ENCODE peak calls at places on chromosomes 11 and 22, in nine cellular contexts. One of them, this sample, is unnamed.

GRCh38 chr11:6099577-6099976 is 7.9 kb upstream of the OR56B4 start:
- DNase-seq in GM12878: no peak
- DNase-seq in sigmoid colon: no peak
- DNase-seq in spleen: no peak
- DNase-seq in adrenal gland: no peak
- DNase-seq in Peyer's patch: no peak
- DNase-seq in lower leg skin: no peak
- DNase-seq in A549: no peak
- DNase-seq in IMR-90: no peak
- DNase-seq in this sample: no peak

GRCh38 chr11:100825610-100826009 is 138.5 kb downstream of the ARHGAP42 start:
- DNase-seq in A549: no peak
- DNase-seq in GM12878: no peak
- DNase-seq in adrenal gland: no peak
- DNase-seq in spleen: no peak
- DNase-seq in lower leg skin: no peak
- DNase-seq in Peyer's patch: no peak
- DNase-seq in IMR-90: no peak
- DNase-seq in sigmoid colon: no peak
- DNase-seq in this sample: no peak

GRCh38 chr22:28629420-28630184 is 50.0 kb downstream of the TTC28 start:
- DNase-seq in A549: peak
- DNase-seq in adrenal gland: no peak
- DNase-seq in spleen: no peak
- DNase-seq in Peyer's patch: no peak
- DNase-seq in sigmoid colon: no peak
- DNase-seq in GM12878: no peak
- DNase-seq in IMR-90: peak
- DNase-seq in lower leg skin: no peak
- DNase-seq in this sample: no peak

GRCh38 chr11:17383466-17383865 is 5.0 kb downstream of the KCNJ11 start:
- DNase-seq in spleen: no peak
- DNase-seq in IMR-90: peak
- DNase-seq in adrenal gland: no peak
- DNase-seq in GM12878: no peak
- DNase-seq in sigmoid colon: no peak
- DNase-seq in lower leg skin: no peak
- DNase-seq in Peyer's patch: no peak
- DNase-seq in A549: no peak
- DNase-seq in this sample: no peak

GRCh38 chr22:50030315-50031188 is 18.0 kb upstream of the IL17REL start:
- DNase-seq in sigmoid colon: peak
- DNase-seq in adrenal gland: peak
- DNase-seq in A549: peak
- DNase-seq in lower leg skin: peak
- DNase-seq in IMR-90: peak
- DNase-seq in GM12878: no peak
- DNase-seq in spleen: peak
- DNase-seq in Peyer's patch: peak
- DNase-seq in this sample: peak

GRCh38 chr22:22787805-22788459 is 99.7 kb upstream of the IGLL5 start:
- DNase-seq in lower leg skin: no peak
- DNase-seq in sigmoid colon: no peak
- DNase-seq in GM12878: no peak
- DNase-seq in A549: peak
- DNase-seq in Peyer's patch: peak
- DNase-seq in adrenal gland: peak
- DNase-seq in spleen: peak
- DNase-seq in IMR-90: peak
- DNase-seq in this sample: peak

GRCh38 chr11:40186401-40187091 is 1272.9 kb downstream of the LRRC4C start:
- DNase-seq in sigmoid colon: no peak
- DNase-seq in adrenal gland: no peak
- DNase-seq in A549: no peak
- DNase-seq in IMR-90: no peak
- DNase-seq in Peyer's patch: no peak
- DNase-seq in spleen: no peak
- DNase-seq in GM12878: no peak
- DNase-seq in lower leg skin: no peak
- DNase-seq in this sample: no peak

GRCh38 chr11:111603633-111604130 is 1.4 kb downstream of the SIK2 start:
- DNase-seq in adrenal gland: no peak
- DNase-seq in Peyer's patch: no peak
- DNase-seq in GM12878: no peak
- DNase-seq in IMR-90: no peak
- DNase-seq in A549: no peak
- DNase-seq in spleen: no peak
- DNase-seq in sigmoid colon: no peak
- DNase-seq in lower leg skin: no peak
- DNase-seq in this sample: no peak

GRCh38 chr22:22506736-22507135 is 1.8 kb downstream of the ZNF280B start:
- DNase-seq in lower leg skin: no peak
- DNase-seq in GM12878: no peak
- DNase-seq in adrenal gland: no peak
- DNase-seq in spleen: no peak
- DNase-seq in A549: no peak
- DNase-seq in Peyer's patch: no peak
- DNase-seq in IMR-90: no peak
- DNase-seq in sigmoid colon: no peak
- DNase-seq in this sample: no peak

GRCh38 chr11:26467506-26467905 is 104.6 kb downstream of the MUC15 start:
- DNase-seq in GM12878: no peak
- DNase-seq in adrenal gland: no peak
- DNase-seq in spleen: no peak
- DNase-seq in sigmoid colon: no peak
- DNase-seq in Peyer's patch: no peak
- DNase-seq in lower leg skin: no peak
- DNase-seq in A549: no peak
- DNase-seq in IMR-90: no peak
- DNase-seq in this sample: no peak

GRCh38 chr11:65560555-65561418 is 2.6 kb upstream of the LTBP3 start:
- DNase-seq in sigmoid colon: peak
- DNase-seq in IMR-90: peak
- DNase-seq in A549: peak
- DNase-seq in spleen: no peak
- DNase-seq in GM12878: no peak
- DNase-seq in Peyer's patch: no peak
- DNase-seq in adrenal gland: peak
- DNase-seq in lower leg skin: no peak
- DNase-seq in this sample: peak

GRCh38 chr11:13082588-13082987 is 73.5 kb downstream of the RASSF10 start:
- DNase-seq in IMR-90: no peak
- DNase-seq in sigmoid colon: no peak
- DNase-seq in adrenal gland: no peak
- DNase-seq in GM12878: no peak
- DNase-seq in Peyer's patch: no peak
- DNase-seq in spleen: no peak
- DNase-seq in lower leg skin: no peak
- DNase-seq in A549: no peak
- DNase-seq in this sample: no peak

GRCh38 chr11:35158371-35159081 is 19.6 kb downstream of the CD44 start:
- DNase-seq in adrenal gland: no peak
- DNase-seq in sigmoid colon: peak
- DNase-seq in IMR-90: no peak
- DNase-seq in Peyer's patch: no peak
- DNase-seq in GM12878: no peak
- DNase-seq in A549: no peak
- DNase-seq in lower leg skin: peak
- DNase-seq in spleen: no peak
- DNase-seq in this sample: peak

DNA sequence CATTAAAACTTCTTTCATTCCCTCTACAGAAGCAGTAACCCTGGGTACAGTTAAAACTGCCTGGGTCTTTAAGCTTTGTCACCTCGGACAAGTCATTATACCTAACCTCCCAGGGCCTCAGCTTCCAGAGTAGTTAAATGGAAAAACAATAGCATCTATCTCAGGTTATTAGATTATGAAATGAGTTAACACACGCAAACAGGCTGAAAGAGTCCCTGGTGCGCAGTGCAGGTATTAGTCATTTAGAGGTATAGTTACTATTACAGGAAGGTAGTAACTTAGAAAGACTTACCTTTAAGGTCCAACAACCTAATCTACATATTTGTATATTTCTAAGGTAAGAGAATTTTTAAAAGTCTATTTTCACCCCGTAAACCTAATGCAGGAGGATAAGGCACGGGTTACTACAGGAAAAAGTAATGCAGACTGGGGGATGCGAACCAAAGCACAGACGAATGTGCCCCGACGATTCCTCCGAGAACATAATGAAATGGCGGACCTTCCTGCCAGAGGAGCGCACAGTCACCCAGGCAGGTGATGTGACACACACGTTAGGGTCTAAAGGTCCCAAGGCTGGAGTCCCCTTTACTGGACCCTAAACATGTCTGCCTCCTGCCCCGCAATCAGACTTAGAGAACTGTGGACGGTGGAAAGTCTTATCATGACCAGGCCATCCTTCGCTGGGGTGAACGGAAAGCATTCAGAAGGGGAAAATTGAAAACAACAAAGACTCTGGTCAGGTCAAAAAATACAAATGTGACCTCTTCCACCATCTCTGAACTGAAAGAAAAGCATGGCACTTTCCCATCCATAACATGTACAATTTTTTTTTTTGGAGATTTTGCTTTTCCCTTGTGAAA is 1.3 kb downstream of the NAP1L4 start:
- DNase-seq in adrenal gland: peak
- DNase-seq in IMR-90: no peak
- DNase-seq in Peyer's patch: peak
- DNase-seq in sigmoid colon: no peak
- DNase-seq in lower leg skin: no peak
- DNase-seq in GM12878: no peak
- DNase-seq in A549: peak
- DNase-seq in spleen: no peak
- DNase-seq in this sample: no peak
- TF ChIP-seq POLR2A in adrenal gland: no peak
- TF ChIP-seq POLR2A in IMR-90: no peak
- TF ChIP-seq POLR2A in Peyer's patch: peak
- TF ChIP-seq POLR2A in sigmoid colon: no peak
- TF ChIP-seq POLR2A in lower leg skin: no peak
- TF ChIP-seq POLR2A in GM12878: peak
- TF ChIP-seq POLR2A in A549: no peak
- TF ChIP-seq POLR2A in spleen: no peak
- TF ChIP-seq POLR2A in this sample: no peak

GRCh38 chr11:61021661-61022212 is 50.3 kb downstream of the CD6 start:
- DNase-seq in adrenal gland: no peak
- DNase-seq in lower leg skin: no peak
- DNase-seq in spleen: peak
- DNase-seq in A549: no peak
- DNase-seq in IMR-90: no peak
- DNase-seq in GM12878: no peak
- DNase-seq in Peyer's patch: peak
- DNase-seq in sigmoid colon: peak
- DNase-seq in this sample: no peak
- H3K4me3 ChIP-seq in adrenal gland: no peak
- H3K4me3 ChIP-seq in lower leg skin: no peak
- H3K4me3 ChIP-seq in spleen: peak
- H3K4me3 ChIP-seq in A549: no peak
- H3K4me3 ChIP-seq in IMR-90: no peak
- H3K4me3 ChIP-seq in GM12878: no peak
- H3K4me3 ChIP-seq in Peyer's patch: peak
- H3K4me3 ChIP-seq in sigmoid colon: no peak
- H3K4me3 ChIP-seq in this sample: no peak

GRCh38 chr11:87020336-87020735 is 17.4 kb upstream of the TMEM135 start:
- DNase-seq in spleen: no peak
- DNase-seq in A549: no peak
- DNase-seq in Peyer's patch: no peak
- DNase-seq in IMR-90: no peak
- DNase-seq in sigmoid colon: no peak
- DNase-seq in GM12878: no peak
- DNase-seq in adrenal gland: no peak
- DNase-seq in lower leg skin: no peak
- DNase-seq in this sample: no peak
- TF ChIP-seq POLR2A in spleen: no peak
- TF ChIP-seq POLR2A in A549: no peak
- TF ChIP-seq POLR2A in Peyer's patch: no peak
- TF ChIP-seq POLR2A in IMR-90: no peak
- TF ChIP-seq POLR2A in sigmoid colon: no peak
- TF ChIP-seq POLR2A in GM12878: no peak
- TF ChIP-seq POLR2A in adrenal gland: no peak
- TF ChIP-seq POLR2A in lower leg skin: no peak
- TF ChIP-seq POLR2A in this sample: no peak

DNA sequence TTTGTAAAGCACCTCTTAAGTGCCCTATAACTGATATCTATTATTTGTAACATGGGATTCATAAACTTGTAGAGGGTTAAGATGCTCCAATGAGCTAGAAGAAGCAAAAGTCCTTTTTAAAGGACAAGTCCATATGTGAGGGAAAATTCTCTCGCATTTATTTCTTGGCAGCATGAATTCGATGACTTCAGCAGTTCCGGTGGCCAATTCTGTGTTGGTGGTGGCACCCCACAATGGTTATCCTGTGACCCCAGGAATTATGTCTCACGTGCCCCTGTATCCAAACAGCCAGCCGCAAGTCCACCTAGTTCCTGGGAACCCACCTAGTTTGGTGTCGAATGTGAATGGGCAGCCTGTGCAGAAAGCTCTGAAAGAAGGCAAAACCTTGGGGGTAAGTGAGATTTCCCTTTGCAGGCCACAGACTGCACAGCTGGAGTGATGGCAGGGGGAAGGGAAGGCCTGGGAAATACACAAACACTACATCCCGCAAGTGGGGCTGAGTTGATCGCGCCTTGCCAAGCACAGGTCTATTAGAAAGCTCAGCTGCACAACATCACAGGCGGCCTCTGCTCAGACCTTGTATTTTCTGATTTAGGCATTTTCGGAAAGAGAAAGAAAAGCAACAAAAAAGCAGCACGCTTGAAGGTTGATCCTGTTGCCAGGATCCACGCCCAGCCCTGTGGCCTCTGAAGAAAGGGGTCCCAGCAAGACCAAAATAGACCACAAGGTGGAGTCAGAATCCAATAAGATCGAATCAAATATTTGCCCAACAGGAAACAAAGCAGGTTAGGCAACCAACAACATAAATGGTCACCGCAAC is 1.5 kb downstream of the MS4A8 start:
- DNase-seq in adrenal gland: no peak
- DNase-seq in IMR-90: no peak
- DNase-seq in A549: peak
- DNase-seq in lower leg skin: no peak
- DNase-seq in GM12878: no peak
- DNase-seq in spleen: no peak
- DNase-seq in sigmoid colon: no peak
- DNase-seq in Peyer's patch: no peak
- DNase-seq in this sample: no peak
- H3K4me3 ChIP-seq in adrenal gland: no peak
- H3K4me3 ChIP-seq in IMR-90: no peak
- H3K4me3 ChIP-seq in A549: no peak
- H3K4me3 ChIP-seq in lower leg skin: no peak
- H3K4me3 ChIP-seq in GM12878: no peak
- H3K4me3 ChIP-seq in spleen: no peak
- H3K4me3 ChIP-seq in sigmoid colon: no peak
- H3K4me3 ChIP-seq in Peyer's patch: peak
- H3K4me3 ChIP-seq in this sample: no peak

This sample was measured in tibial nerve.